ENCODE peak calls at places on chromosomes 11 and 22, in seven cellular contexts. Y is gastrocnemius medialis; I is stimulated activated CD4-positive, alpha-beta T cell treated with anti-CD3 and anti-CD28 coated beads, Interleukin-15, amount 100 ng/mL, for 1 hour; D is pancreas; B is MCF 10A; E is activated T-cell treated with anti-CD3 and anti-CD28 coated beads for 1 hour; T is activated CD4-positive, CD25-positive, alpha-beta regulatory T cell. N is an unnamed sample.

GRCh38 chr11:70473186-70473872 is 75.0 kb downstream of the CTTN start:
- DNase-seq in D (no peak), Y (no peak), I (no peak), E (no peak), B (no peak), T (no peak), N (no peak)

GRCh38 chr22:44025171-44026065 is 1.3 kb downstream of the PARVB start:
- DNase-seq in E (no peak), T (no peak), I (no peak), B (no peak), D (no peak), Y (no peak), N (peak; percentile 60)

GRCh38 chr11:67298786-67299185 is 4.5 kb upstream of the SSH3 start:
- DNase-seq in B (no peak), E (no peak), I (no peak), D (no peak), T (no peak), Y (no peak), N (no peak)

GRCh38 chr11:120601566-120601965 is 90.0 kb downstream of the GRIK4 start:
- DNase-seq in T (no peak), B (peak; percentile 25), D (no peak), Y (no peak), E (no peak), I (no peak), N (no peak)

GRCh38 chr11:31827458-31828206 is 16.5 kb upstream of the PAX6 start:
- DNase-seq in D (no peak), E (no peak), T (no peak), I (no peak), B (no peak), Y (no peak), N (no peak)

GRCh38 chr22:46275455-46276129 is 7.8 kb downstream of the TTC38 start:
- DNase-seq in Y (no peak), T (no peak), B (peak; percentile 3), I (no peak), E (no peak), D (no peak), N (no peak)

GRCh38 chr22:38982008-38982927 is at the start of gene APOBEC3B:
- DNase-seq in T (peak; percentile 19), I (peak; percentile 11), D (peak; percentile 95), B (peak; percentile 98), Y (peak; percentile 85), E (peak; percentile 37), N (peak; percentile 26)

GRCh38 chr11:117720061-117720511 is 76.9 kb downstream of the DSCAML1 start:
- DNase-seq in Y (no peak), T (no peak), D (no peak), I (no peak), B (no peak), E (no peak), N (no peak)

GRCh38 chr11:72751293-72752087 is 718 bp downstream of the ARAP1 start:
- DNase-seq in E (no peak), Y (no peak), T (no peak), I (no peak), B (no peak), D (no peak), N (no peak)

N was measured in SIG-M5.